ENCODE peak calls at places on chromosomes 1 and 21, in six cellular contexts. Y is EH, I is hepatocyte, J is OCI-LY7, N is AML-193, M is globus pallidus. X is an unnamed sample.

GRCh38 chr1:27004471-27005165 is 8.0 kb downstream of the TENT5B start:
- DNase-seq in I (peak; percentile 72), J (no peak), N (no peak), Y (peak; percentile 56), M (no peak), X (no peak)

GRCh38 chr1:198541737-198542136 is 1.3 kb upstream of the ATP6V1G3 start:
- DNase-seq in N (no peak), J (no peak), M (no peak), I (no peak), Y (no peak), X (no peak)

GRCh38 chr1:110205591-110206155 is 4.4 kb upstream of the KCNC4 start:
- DNase-seq in Y (no peak), J (no peak), N (no peak), I (no peak), M (no peak), X (no peak)

GRCh38 chr21:36450511-36450910 is 29.4 kb downstream of the CLDN14 start:
- DNase-seq in N (no peak), J (no peak), I (no peak), Y (peak; percentile 59), M (no peak), X (no peak)

GRCh38 chr1:114250683-114251572 is 97.3 kb upstream of the SYT6 start:
- DNase-seq in Y (no peak), N (no peak), J (no peak), I (no peak), M (no peak), X (no peak)

GRCh38 chr1:29551536-29551935 is 315.2 kb downstream of the PTPRU start:
- DNase-seq in I (no peak), Y (no peak), M (no peak), N (no peak), J (no peak), X (no peak)

GRCh38 chr1:7640920-7641319 is 130.2 kb upstream of the VAMP3 start:
- DNase-seq in J (no peak), I (no peak), Y (no peak), N (no peak), M (no peak), X (no peak)

GRCh38 chr1:115160728-115161127 is 71.4 kb upstream of the TSPAN2 start:
- DNase-seq in Y (peak; percentile 65), N (no peak), I (no peak), J (no peak), M (no peak), X (no peak)

GRCh38 chr1:27594542-27595510 is 9.1 kb downstream of the AHDC1 start:
- DNase-seq in Y (peak; percentile 82), M (no peak), I (no peak), J (no peak), N (no peak), X (no peak)

GRCh38 chr21:32411366-32412161 is 942 bp upstream of the EVA1C start:
- DNase-seq in N (no peak), Y (peak; percentile 76), I (peak; percentile 67), J (no peak), M (peak; percentile 79), X (no peak)

GRCh38 chr1:27192039-27192529 is 37.2 kb upstream of the SLC9A1 start:
- DNase-seq in N (no peak), M (no peak), Y (no peak), I (peak; percentile 73), J (no peak), X (peak; percentile 19)

GRCh38 chr1:235293322-235293942 is 34.5 kb downstream of the ARID4B start:
- DNase-seq in I (no peak), Y (no peak), J (no peak), N (no peak), M (no peak), X (no peak)

GRCh38 chr1:210650403-210650802 is 321.7 kb downstream of the HHAT start:
- DNase-seq in J (no peak), Y (no peak), N (no peak), M (no peak), I (no peak), X (no peak)

GRCh38 chr1:185646202-185646683 is 87.9 kb upstream of the HMCN1 start:
- DNase-seq in J (no peak), I (peak; percentile 90), M (peak; percentile 57), N (no peak), Y (peak; percentile 100), X (no peak)

GRCh38 chr1:156391145-156391677 is 22.2 kb downstream of the RHBG start:
- DNase-seq in N (no peak), Y (no peak), J (no peak), I (no peak), M (no peak), X (no peak)

GRCh38 chr21:45293726-45294401 is 6.2 kb upstream of the POFUT2 start:
- DNase-seq in I (peak; percentile 19), M (no peak), J (no peak), N (no peak), Y (no peak), X (no peak)

GRCh38 chr1:26110731-26111529 is 694 bp upstream of the PDIK1L start:
- DNase-seq in Y (peak; percentile 72), N (peak; percentile 51), I (peak; percentile 90), M (peak; percentile 68), J (peak; percentile 88), X (peak; percentile 43)

GRCh38 chr1:114152211-114153050 is 1.2 kb downstream of the SYT6 start:
- DNase-seq in M (no peak), N (no peak), I (peak; percentile 79), Y (peak; percentile 43), J (no peak), X (no peak)

GRCh38 chr1:6601865-6602668 is 602 bp downstream of the KLHL21 start:
- DNase-seq in I (peak; percentile 71), N (no peak), M (peak; percentile 62), Y (no peak), J (no peak), X (no peak)